ENCODE peak calls at places on chromosome 17, in seven cellular contexts. One of them, this sample, is unnamed.

GRCh38 chr17:77609553-77610517 is 348.7 kb upstream of the TNRC6C start:
- DNase-seq in T-helper 17 cell: no peak
- DNase-seq in cardiac fibroblast: no peak
- DNase-seq in DMS 273 treated with DMSO at 0.1 percent for 48 hours: no peak
- DNase-seq in activated CD4-positive, alpha-beta T cell treated with anti-CD3 and anti-CD28 coated beads for 48 hours: peak
- DNase-seq in heart right ventricle: no peak
- DNase-seq in psoas muscle: no peak
- DNase-seq in this sample: peak

GRCh38 chr17:43416998-43417891 is 18.5 kb downstream of the ARL4D start:
- DNase-seq in DMS 273 treated with DMSO at 0.1 percent for 48 hours: no peak
- DNase-seq in T-helper 17 cell: no peak
- DNase-seq in psoas muscle: peak
- DNase-seq in activated CD4-positive, alpha-beta T cell treated with anti-CD3 and anti-CD28 coated beads for 48 hours: no peak
- DNase-seq in cardiac fibroblast: peak
- DNase-seq in heart right ventricle: peak
- DNase-seq in this sample: peak

GRCh38 chr17:45837187-45837586 is 7.5 kb upstream of the SPPL2C start:
- DNase-seq in psoas muscle: no peak
- DNase-seq in heart right ventricle: no peak
- DNase-seq in T-helper 17 cell: no peak
- DNase-seq in activated CD4-positive, alpha-beta T cell treated with anti-CD3 and anti-CD28 coated beads for 48 hours: no peak
- DNase-seq in DMS 273 treated with DMSO at 0.1 percent for 48 hours: no peak
- DNase-seq in cardiac fibroblast: no peak
- DNase-seq in this sample: no peak

GRCh38 chr17:78476973-78477372 is 98.5 kb downstream of the PGS1 start:
- DNase-seq in T-helper 17 cell: no peak
- DNase-seq in activated CD4-positive, alpha-beta T cell treated with anti-CD3 and anti-CD28 coated beads for 48 hours: no peak
- DNase-seq in heart right ventricle: no peak
- DNase-seq in psoas muscle: no peak
- DNase-seq in DMS 273 treated with DMSO at 0.1 percent for 48 hours: no peak
- DNase-seq in cardiac fibroblast: no peak
- DNase-seq in this sample: no peak

GRCh38 chr17:9241371-9241712 is 220.0 kb downstream of the NTN1 start:
- DNase-seq in psoas muscle: no peak
- DNase-seq in heart right ventricle: peak
- DNase-seq in T-helper 17 cell: no peak
- DNase-seq in activated CD4-positive, alpha-beta T cell treated with anti-CD3 and anti-CD28 coated beads for 48 hours: no peak
- DNase-seq in DMS 273 treated with DMSO at 0.1 percent for 48 hours: no peak
- DNase-seq in cardiac fibroblast: no peak
- DNase-seq in this sample: no peak

GRCh38 chr17:44828919-44829557 is 1.0 kb downstream of the GJC1 start:
- DNase-seq in cardiac fibroblast: peak
- DNase-seq in activated CD4-positive, alpha-beta T cell treated with anti-CD3 and anti-CD28 coated beads for 48 hours: peak
- DNase-seq in DMS 273 treated with DMSO at 0.1 percent for 48 hours: no peak
- DNase-seq in psoas muscle: no peak
- DNase-seq in T-helper 17 cell: no peak
- DNase-seq in heart right ventricle: no peak
- DNase-seq in this sample: no peak

GRCh38 chr17:32103476-32104113 is 38.7 kb upstream of the RHOT1 start:
- DNase-seq in heart right ventricle: peak
- DNase-seq in activated CD4-positive, alpha-beta T cell treated with anti-CD3 and anti-CD28 coated beads for 48 hours: no peak
- DNase-seq in DMS 273 treated with DMSO at 0.1 percent for 48 hours: no peak
- DNase-seq in cardiac fibroblast: peak
- DNase-seq in T-helper 17 cell: no peak
- DNase-seq in psoas muscle: no peak
- DNase-seq in this sample: no peak

GRCh38 chr17:8109669-8110455 is 8.5 kb downstream of the ALOXE3 start:
- DNase-seq in psoas muscle: peak
- DNase-seq in DMS 273 treated with DMSO at 0.1 percent for 48 hours: no peak
- DNase-seq in heart right ventricle: peak
- DNase-seq in cardiac fibroblast: peak
- DNase-seq in activated CD4-positive, alpha-beta T cell treated with anti-CD3 and anti-CD28 coated beads for 48 hours: peak
- DNase-seq in T-helper 17 cell: peak
- DNase-seq in this sample: peak

GRCh38 chr17:76237859-76238313 is 2.4 kb downstream of the RNF157 start:
- DNase-seq in psoas muscle: no peak
- DNase-seq in activated CD4-positive, alpha-beta T cell treated with anti-CD3 and anti-CD28 coated beads for 48 hours: no peak
- DNase-seq in T-helper 17 cell: no peak
- DNase-seq in DMS 273 treated with DMSO at 0.1 percent for 48 hours: no peak
- DNase-seq in heart right ventricle: no peak
- DNase-seq in cardiac fibroblast: peak
- DNase-seq in this sample: no peak

GRCh38 chr17:7835818-7836595 is 2.0 kb downstream of the KDM6B start:
- DNase-seq in cardiac fibroblast: peak
- DNase-seq in activated CD4-positive, alpha-beta T cell treated with anti-CD3 and anti-CD28 coated beads for 48 hours: no peak
- DNase-seq in psoas muscle: peak
- DNase-seq in DMS 273 treated with DMSO at 0.1 percent for 48 hours: peak
- DNase-seq in heart right ventricle: peak
- DNase-seq in T-helper 17 cell: peak
- DNase-seq in this sample: peak

GRCh38 chr17:50905460-50905803 is 39.3 kb upstream of the TOB1 start:
- DNase-seq in heart right ventricle: no peak
- DNase-seq in psoas muscle: no peak
- DNase-seq in cardiac fibroblast: no peak
- DNase-seq in activated CD4-positive, alpha-beta T cell treated with anti-CD3 and anti-CD28 coated beads for 48 hours: no peak
- DNase-seq in DMS 273 treated with DMSO at 0.1 percent for 48 hours: peak
- DNase-seq in T-helper 17 cell: no peak
- DNase-seq in this sample: peak